ENCODE peak calls at places on chromosomes 13 and 19, in five cellular contexts. F, E, H, M and B are unnamed samples.
A peak's percentile ranks its signal among the peaks of the same experiment; 100 is the strongest.

GRCh38 chr13:27226991-27227390 is 24.4 kb upstream of the RPL21 start:
- DNase-seq in M (no peak), H (no peak), E (peak; percentile 29), F (no peak), B (no peak)

GRCh38 chr13:85367887-85368286 is 431.3 kb downstream of the SLITRK6 start:
- DNase-seq in E (no peak), M (no peak), H (no peak), F (no peak), B (no peak)

GRCh38 chr13:59303433-59303832 is 860.3 kb downstream of the DIAPH3 start:
- DNase-seq in H (no peak), F (no peak), E (no peak), M (no peak), B (no peak)

GRCh38 chr13:95485045-95485517 is 67.4 kb upstream of the CLDN10 start:
- DNase-seq in H (peak; percentile 39), E (no peak), M (no peak), F (no peak), B (no peak)

GRCh38 chr19:11154683-11155047 is 917 bp downstream of the SPC24 start:
- DNase-seq in H (no peak), E (no peak), M (no peak), F (no peak), B (no peak)

GRCh38 chr13:29101404-29101803 is 281.3 kb downstream of the MTUS2 start:
- DNase-seq in E (no peak), M (no peak), F (no peak), H (no peak), B (no peak)

GRCh38 chr13:110070511-110071120 is 236.3 kb downstream of the COL4A1 start:
- DNase-seq in M (no peak), E (no peak), F (no peak), H (no peak), B (no peak)

GRCh38 chr19:13115936-13116281 is 631 bp downstream of the TRMT1 start:
- DNase-seq in M (peak; percentile 46), E (no peak), F (no peak), H (no peak), B (no peak)

GRCh38 chr13:36026556-36026955 is 104.6 kb downstream of the DCLK1 start:
- DNase-seq in F (no peak), E (no peak), H (no peak), M (no peak), B (no peak)

GRCh38 chr19:47475460-47475859 is 3.8 kb upstream of the SLC8A2 start:
- DNase-seq in M (peak; percentile 75), F (no peak), H (no peak), E (no peak), B (no peak)

GRCh38 chr13:25860862-25861261 is 191.0 kb downstream of the SHISA2 start:
- DNase-seq in M (no peak), F (no peak), E (no peak), H (no peak), B (no peak)

GRCh38 chr13:93670858-93671257 is 444.3 kb downstream of the GPC6 start:
- DNase-seq in M (no peak), H (no peak), E (no peak), F (no peak), B (no peak)

GRCh38 chr19:23286477-23286876 is 36.3 kb upstream of the ZNF724 start:
- DNase-seq in H (peak; percentile 25), F (no peak), M (no peak), E (no peak), B (no peak)

GRCh38 chr13:59865398-59865797 is 298.3 kb downstream of the DIAPH3 start:
- DNase-seq in E (no peak), F (no peak), M (no peak), H (no peak), B (no peak)

GRCh38 chr13:109694972-109695371 is 91.4 kb downstream of the IRS2 start:
- DNase-seq in E (no peak), F (no peak), H (no peak), M (no peak), B (no peak)

GRCh38 chr13:91726666-91727065 is 328.2 kb downstream of the GPC5 start:
- DNase-seq in E (no peak), F (no peak), M (no peak), H (no peak), B (no peak)

GRCh38 chr19:11330103-11330502 is 9.4 kb downstream of the RAB3D start:
- DNase-seq in H (no peak), E (no peak), F (no peak), M (no peak), B (no peak)

GRCh38 chr19:38792250-38793111 is 3.5 kb downstream of the LGALS7B start:
- DNase-seq in F (peak; percentile 64), H (no peak), M (peak; percentile 76), E (peak; percentile 44), B (peak; percentile 15)

GRCh38 chr19:48989701-48990291 is 3.3 kb downstream of the GYS1 start:
- DNase-seq in M (no peak), F (no peak), H (no peak), E (no peak), B (no peak)

GRCh38 chr19:38059897-38060296 is 152.9 kb downstream of the SIPA1L3 start:
- DNase-seq in M (no peak), H (no peak), E (peak; percentile 49), F (no peak), B (no peak)

GRCh38 chr13:36438594-36439483 is 6.5 kb downstream of the CCNA1 start:
- DNase-seq in M (no peak), E (no peak), F (no peak), H (no peak), B (no peak)

GRCh38 chr13:37878496-37878895 is 8.9 kb upstream of the TRPC4 start:
- DNase-seq in F (no peak), H (no peak), E (no peak), M (no peak), B (no peak)

GRCh38 chr13:102141625-102142472 is 260.0 kb downstream of the FGF14 start:
- DNase-seq in M (no peak), E (no peak), H (no peak), F (no peak), B (peak; percentile 1)

GRCh38 chr19:29785955-29786589 is 25.7 kb upstream of the CCNE1 start:
- DNase-seq in E (no peak), H (no peak), F (no peak), M (no peak), B (no peak)

GRCh38 chr13:110263906-110264305 is 43.1 kb downstream of the COL4A1 start:
- DNase-seq in H (no peak), M (no peak), E (no peak), F (no peak), B (no peak)

GRCh38 chr13:84130739-84131138 is 248.5 kb upstream of the SLITRK1 start:
- DNase-seq in F (no peak), M (no peak), E (no peak), H (no peak), B (no peak)

GRCh38 chr13:26254583-26255102 is 714 bp downstream of the CDK8 start:
- DNase-seq in F (peak; percentile 69), H (peak; percentile 57), E (peak; percentile 69), M (peak; percentile 78), B (peak; percentile 63)

GRCh38 chr13:39892731-39893293 is 237.3 kb downstream of the COG6 start:
- DNase-seq in H (no peak), E (peak; percentile 19), M (no peak), F (no peak), B (no peak)

GRCh38 chr13:35552172-35552844 is 75.8 kb upstream of the MAB21L1 start:
- DNase-seq in E (no peak), M (no peak), F (no peak), H (no peak), B (no peak)

GRCh38 chr19:3189702-3190469 is 4.2 kb downstream of the NCLN start:
- DNase-seq in H (no peak), M (no peak), E (no peak), F (peak; percentile 38), B (no peak)

GRCh38 chr13:72820898-72821279 is 39.0 kb downstream of the PIBF1 start:
- DNase-seq in E (no peak), M (no peak), H (no peak), F (no peak), B (no peak)

GRCh38 chr19:19443902-19444693 is 38.6 kb downstream of the GATAD2A start:
- DNase-seq in H (no peak), E (no peak), M (no peak), F (no peak), B (no peak)

GRCh38 chr13:102814793-102815192 is 15.9 kb downstream of the BIVM start:
- DNase-seq in H (no peak), M (no peak), E (no peak), F (no peak), B (no peak)

GRCh38 chr19:17455711-17456123 is 5.0 kb downstream of the NXNL1 start:
- DNase-seq in M (no peak), E (no peak), F (no peak), H (peak; percentile 22), B (no peak)

GRCh38 chr19:33505823-33506222 is 15.8 kb downstream of the PEPD start:
- DNase-seq in H (no peak), M (no peak), F (no peak), E (no peak), B (no peak)
- H3K4me3 ChIP-seq in H (no peak overlapping the region), M (no peak overlapping the region), F (no peak overlapping the region), E (no peak overlapping the region), B (no peak overlapping the region)

GRCh38 chr19:4705413-4706131 is 18.1 kb downstream of the DPP9 start:
- DNase-seq in M (no peak), F (no peak), E (no peak), H (no peak), B (no peak)

GRCh38 chr19:4707322-4707721 is 16.3 kb downstream of the DPP9 start:
- DNase-seq in M (no peak), E (no peak), H (no peak), F (no peak), B (no peak)

GRCh38 chr19:4710281-4710600 is 13.4 kb downstream of the DPP9 start:
- DNase-seq in F (no peak), M (no peak), E (no peak), H (no peak), B (no peak)

GRCh38 chr19:4709440-4710280 is 14.0 kb downstream of the DPP9 start:
- DNase-seq in M (no peak), E (no peak), H (no peak), F (no peak), B (no peak)

DNA sequence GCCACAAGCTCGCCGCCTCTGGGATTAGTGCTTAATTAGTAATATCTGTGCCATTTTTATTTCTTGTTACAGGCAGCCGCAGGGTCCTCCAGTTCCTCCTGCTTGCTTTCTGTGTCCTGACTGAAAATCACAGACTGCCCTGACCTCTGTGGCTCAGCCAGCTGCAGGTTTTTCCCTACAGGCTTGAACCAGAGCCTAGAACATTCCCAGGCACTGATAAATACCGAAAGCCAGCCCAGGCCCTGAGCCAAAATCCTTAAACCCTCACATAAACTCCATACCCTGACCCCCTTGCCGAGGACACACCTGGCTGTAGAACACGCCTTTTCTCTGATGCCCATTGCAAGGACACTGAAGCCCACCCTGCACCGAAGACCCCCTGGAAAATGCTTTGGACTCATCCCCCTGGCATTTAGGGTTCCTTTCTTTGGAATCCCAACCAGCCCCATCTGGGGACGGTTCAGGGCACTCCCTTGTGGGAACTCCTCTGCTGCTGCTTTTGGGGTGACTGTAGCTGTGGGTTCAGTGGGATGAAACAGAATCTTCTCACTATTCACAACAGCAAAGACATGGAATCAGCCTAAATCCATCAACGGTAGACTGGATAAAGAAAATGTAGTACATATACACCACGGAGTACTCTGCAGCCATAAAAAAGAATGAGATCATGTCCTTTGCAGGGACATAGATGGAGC is 15.5 kb downstream of the DPP9 start:
- DNase-seq in E (no peak), F (peak; percentile 36), M (no peak), H (no peak), B (no peak)
- H3K36me3 ChIP-seq in E (no peaks in the 10 kb centered on the region), F (peaks cover 21% of the 10 kb centered on the region), M (peaks cover 75% of the 10 kb centered on the region), H (peaks cover 44% of the 10 kb centered on the region), B (peaks cover 25% of the 10 kb centered on the region)

GRCh38 chr19:1401138-1401888 is at the start of gene GAMT:
- DNase-seq in H (peak; percentile 71), F (peak; percentile 52), M (no peak), E (peak; percentile 67), B (peak; percentile 54)
- H3K4me1 ChIP-seq in H (no peaks in the 10 kb centered on the region), F (peaks cover 16% of the 10 kb centered on the region), M (peaks cover 28% of the 10 kb centered on the region), E (peaks cover 10% of the 10 kb centered on the region), B (peaks cover 23% of the 10 kb centered on the region)

GRCh38 chr13:98761126-98761978 is 8.9 kb upstream of the SLC15A1 start:
- DNase-seq in F (no peak), E (no peak), H (no peak), M (no peak), B (no peak)
- H3K4me3 ChIP-seq in F (peak overlapping the region; percentile 35), E (peak overlapping the region; percentile 28), H (no peak overlapping the region), M (peak overlapping the region; percentile 45), B (no peak overlapping the region)